ENCODE peak calls at places on chromosome 19, in five cellular contexts. One of them, this sample, is unnamed.
A peak's percentile ranks its signal among the peaks of the same experiment; 100 is the strongest.

GRCh38 chr19:29673451-29674371 is 8.4 kb downstream of the PLEKHF1 start:
- DNase-seq in mesenchymal stem cell: no peak
- DNase-seq in H1: no peak
- DNase-seq in H9: no peak
- DNase-seq in neuronal stem cell: no peak
- DNase-seq in this sample: no peak

GRCh38 chr19:38618590-38619360 is at the start of gene EIF3K:
- DNase-seq in neuronal stem cell: peak; percentile 100
- DNase-seq in H1: peak; percentile 100
- DNase-seq in mesenchymal stem cell: peak; percentile 99
- DNase-seq in H9: peak; percentile 99
- DNase-seq in this sample: peak; percentile 100

GRCh38 chr19:5881543-5882299 is 11.4 kb upstream of the FUT5 start:
- DNase-seq in H1: no peak
- DNase-seq in neuronal stem cell: no peak
- DNase-seq in H9: no peak
- DNase-seq in mesenchymal stem cell: no peak
- DNase-seq in this sample: no peak

GRCh38 chr19:58304255-58304654 is 922 bp upstream of the ERVK3-1 start:
- DNase-seq in H9: no peak
- DNase-seq in mesenchymal stem cell: no peak
- DNase-seq in H1: no peak
- DNase-seq in neuronal stem cell: no peak
- DNase-seq in this sample: no peak

GRCh38 chr19:42601811-42602443 is 7.2 kb upstream of the CEACAM8 start:
- DNase-seq in mesenchymal stem cell: no peak
- DNase-seq in H1: no peak
- DNase-seq in H9: peak; percentile 45
- DNase-seq in neuronal stem cell: no peak
- DNase-seq in this sample: no peak

GRCh38 chr19:13794388-13794751 is 873 bp upstream of the ZSWIM4 start:
- DNase-seq in neuronal stem cell: no peak
- DNase-seq in mesenchymal stem cell: peak; percentile 94
- DNase-seq in H9: no peak
- DNase-seq in H1: no peak
- DNase-seq in this sample: peak; percentile 35

GRCh38 chr19:37077929-37078716 is at the start of gene ZNF420:
- DNase-seq in neuronal stem cell: peak; percentile 94
- DNase-seq in H1: peak; percentile 90
- DNase-seq in H9: peak; percentile 97
- DNase-seq in mesenchymal stem cell: peak; percentile 97
- DNase-seq in this sample: peak; percentile 97

GRCh38 chr19:52935434-52935833 is 12.2 kb upstream of the ZNF888 start:
- DNase-seq in neuronal stem cell: no peak
- DNase-seq in H1: no peak
- DNase-seq in H9: no peak
- DNase-seq in mesenchymal stem cell: peak; percentile 62
- DNase-seq in this sample: peak; percentile 46

GRCh38 chr19:45402469-45403070 is 2.3 kb downstream of the PPP1R13L start:
- DNase-seq in H9: peak; percentile 85
- DNase-seq in H1: peak; percentile 88
- DNase-seq in mesenchymal stem cell: peak; percentile 37
- DNase-seq in neuronal stem cell: no peak
- DNase-seq in this sample: peak; percentile 77

GRCh38 chr19:47505506-47505905 is 9.4 kb downstream of the NAPA start:
- DNase-seq in H1: no peak
- DNase-seq in mesenchymal stem cell: no peak
- DNase-seq in neuronal stem cell: no peak
- DNase-seq in H9: no peak
- DNase-seq in this sample: no peak

GRCh38 chr19:5287066-5287465 is 53.5 kb downstream of the PTPRS start:
- DNase-seq in neuronal stem cell: no peak
- DNase-seq in H1: no peak
- DNase-seq in mesenchymal stem cell: no peak
- DNase-seq in H9: no peak
- DNase-seq in this sample: no peak

GRCh38 chr19:2270572-2271515 is 11.1 kb downstream of the PEAK3 start:
- DNase-seq in neuronal stem cell: no peak
- DNase-seq in H1: no peak
- DNase-seq in H9: no peak
- DNase-seq in mesenchymal stem cell: peak; percentile 86
- DNase-seq in this sample: peak; percentile 77

GRCh38 chr19:16587031-16588023 is 15.1 kb upstream of the SLC35E1 start:
- DNase-seq in mesenchymal stem cell: peak; percentile 82
- DNase-seq in neuronal stem cell: no peak
- DNase-seq in H1: no peak
- DNase-seq in H9: no peak
- DNase-seq in this sample: no peak

GRCh38 chr19:35890113-35890650 is 10.2 kb downstream of the NFKBID start:
- DNase-seq in neuronal stem cell: no peak
- DNase-seq in mesenchymal stem cell: no peak
- DNase-seq in H1: no peak
- DNase-seq in H9: no peak
- DNase-seq in this sample: no peak

GRCh38 chr19:54154603-54155345 is 4.7 kb downstream of the LENG1 start:
- DNase-seq in H9: no peak
- DNase-seq in H1: no peak
- DNase-seq in neuronal stem cell: no peak
- DNase-seq in mesenchymal stem cell: no peak
- DNase-seq in this sample: no peak
- H2BK12ac ChIP-seq in H9: no peak overlapping the region
- H2BK12ac ChIP-seq in H1: no peak overlapping the region
- H2BK12ac ChIP-seq in neuronal stem cell: no peak overlapping the region
- H2BK12ac ChIP-seq in mesenchymal stem cell: no peak overlapping the region
- H2BK12ac ChIP-seq in this sample: no peak overlapping the region

GRCh38 chr19:41261474-41262190 is 2.5 kb upstream of the HNRNPUL1 start:
- DNase-seq in H9: no peak
- DNase-seq in mesenchymal stem cell: no peak
- DNase-seq in neuronal stem cell: no peak
- DNase-seq in H1: no peak
- DNase-seq in this sample: no peak

GRCh38 chr19:41263850-41264580 is at the start of gene HNRNPUL1:
- DNase-seq in mesenchymal stem cell: peak; percentile 100
- DNase-seq in H1: peak; percentile 100
- DNase-seq in neuronal stem cell: peak; percentile 100
- DNase-seq in H9: peak; percentile 99
- DNase-seq in this sample: peak; percentile 100

GRCh38 chr19:41265376-41266153 is 1.4 kb downstream of the HNRNPUL1 start:
- DNase-seq in H9: no peak
- DNase-seq in mesenchymal stem cell: peak; percentile 59
- DNase-seq in H1: no peak
- DNase-seq in neuronal stem cell: no peak
- DNase-seq in this sample: peak; percentile 50

GRCh38 chr19:41264581-41265375 is 606 bp downstream of the HNRNPUL1 start:
- DNase-seq in H1: no peak
- DNase-seq in neuronal stem cell: no peak
- DNase-seq in mesenchymal stem cell: peak; percentile 55
- DNase-seq in H9: peak; percentile 46
- DNase-seq in this sample: peak; percentile 23

DNA sequence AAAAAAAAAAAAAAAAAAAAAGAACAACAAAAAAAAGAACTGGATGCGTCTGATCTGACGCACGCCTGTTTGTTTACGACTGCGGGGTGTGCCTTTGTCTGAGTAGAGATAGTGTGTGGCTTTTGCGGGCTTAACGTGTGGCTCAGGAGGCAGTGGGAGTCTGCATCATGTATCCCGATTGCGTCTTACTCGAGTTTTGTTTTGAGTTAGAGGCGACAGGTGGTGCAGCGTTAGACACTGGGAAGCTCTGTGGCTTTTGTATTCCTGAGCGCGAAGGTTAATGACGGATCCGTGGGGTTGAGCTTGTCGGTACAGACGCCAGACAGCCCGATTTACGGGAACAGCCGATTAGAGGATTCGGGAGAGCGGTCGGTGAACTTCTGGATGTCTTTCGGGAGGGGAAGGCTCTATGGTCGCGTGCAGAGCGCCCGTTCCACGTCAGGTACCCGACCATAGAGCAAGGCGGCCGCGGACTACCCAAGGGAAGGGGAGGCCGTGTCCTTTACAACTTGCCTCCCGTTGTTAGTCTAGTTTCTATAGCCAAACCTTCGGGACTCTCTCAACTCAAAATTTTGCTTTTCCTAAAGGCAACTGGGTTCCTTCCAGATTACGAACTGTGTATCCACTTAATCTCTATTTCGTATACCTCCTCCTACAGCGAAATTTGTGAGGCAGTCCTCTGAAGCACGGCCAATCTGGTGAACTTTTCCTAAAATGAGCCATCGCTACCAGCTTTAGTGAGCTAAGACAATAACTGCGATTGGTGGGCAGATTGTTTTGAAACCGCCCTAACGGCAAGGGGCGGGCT is 926 bp upstream of the HNRNPUL1 start:
- DNase-seq in H1: peak; percentile 69
- DNase-seq in mesenchymal stem cell: peak; percentile 98
- DNase-seq in H9: peak; percentile 44
- DNase-seq in neuronal stem cell: no peak
- DNase-seq in this sample: peak; percentile 76
- H3K14ac ChIP-seq in H1: peak overlapping the region; percentile 27
- H3K14ac ChIP-seq in mesenchymal stem cell: no peak overlapping the region
- H3K14ac ChIP-seq in H9: peak overlapping the region; percentile 44
- H3K14ac ChIP-seq in neuronal stem cell: no peak overlapping the region
- H3K14ac ChIP-seq in this sample: peak overlapping the region; percentile 40

DNA sequence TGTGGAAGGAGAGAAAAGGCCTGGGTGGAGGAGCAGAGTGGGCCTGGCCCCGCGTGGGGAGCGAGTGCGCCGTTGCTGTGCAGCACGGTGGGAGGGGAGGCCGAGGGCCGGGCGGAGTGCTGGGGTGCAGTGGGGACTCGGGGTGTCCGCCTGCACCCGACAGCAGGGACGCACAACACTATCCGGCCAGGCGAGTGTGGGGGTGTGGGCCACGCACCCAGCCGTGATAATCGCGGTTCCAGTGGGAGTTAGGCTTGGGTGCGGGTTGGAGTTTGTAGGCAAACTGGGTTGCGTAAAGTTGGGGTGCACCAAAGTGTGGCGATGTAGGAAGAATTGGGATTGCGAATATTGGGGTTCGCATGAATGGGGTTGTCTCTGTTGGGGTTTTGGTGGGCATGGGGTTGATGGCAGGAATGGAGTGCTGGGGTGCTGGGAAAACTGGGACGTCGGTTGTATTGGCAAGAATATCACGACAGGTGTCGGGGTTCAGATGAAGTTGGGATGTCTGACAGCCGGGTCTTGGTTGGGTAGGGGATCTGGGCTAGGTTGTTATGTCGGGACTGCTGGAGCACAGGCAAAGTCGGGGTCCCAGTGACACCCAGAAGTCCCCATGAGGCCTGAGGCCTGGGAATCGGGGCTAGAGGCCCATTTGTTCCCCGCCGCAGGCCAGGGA is 604 bp upstream of the CIRBP start:
- DNase-seq in mesenchymal stem cell: no peak
- DNase-seq in neuronal stem cell: no peak
- DNase-seq in H1: no peak
- DNase-seq in H9: no peak
- DNase-seq in this sample: no peak
- H2BK5ac ChIP-seq in mesenchymal stem cell: no peak overlapping the region
- H2BK5ac ChIP-seq in neuronal stem cell: peak overlapping the region; percentile 84
- H2BK5ac ChIP-seq in H1: no peak overlapping the region
- H2BK5ac ChIP-seq in H9: no peak overlapping the region
- H2BK5ac ChIP-seq in this sample: no peak overlapping the region

GRCh38 chr19:17802137-17802858 is 7.4 kb downstream of the B3GNT3 start:
- DNase-seq in H1: no peak
- DNase-seq in mesenchymal stem cell: no peak
- DNase-seq in neuronal stem cell: no peak
- DNase-seq in H9: no peak
- DNase-seq in this sample: no peak

GRCh38 chr19:17803264-17803896 is 8.4 kb downstream of the B3GNT3 start:
- DNase-seq in mesenchymal stem cell: no peak
- DNase-seq in neuronal stem cell: no peak
- DNase-seq in H1: no peak
- DNase-seq in H9: no peak
- DNase-seq in this sample: no peak

GRCh38 chr19:17807731-17808316 is 12.9 kb downstream of the B3GNT3 start:
- DNase-seq in neuronal stem cell: no peak
- DNase-seq in H9: no peak
- DNase-seq in mesenchymal stem cell: no peak
- DNase-seq in H1: no peak
- DNase-seq in this sample: no peak

GRCh38 chr19:17806945-17807344 is 12.0 kb downstream of the B3GNT3 start:
- DNase-seq in neuronal stem cell: no peak
- DNase-seq in H9: no peak
- DNase-seq in H1: no peak
- DNase-seq in mesenchymal stem cell: no peak
- DNase-seq in this sample: no peak

GRCh38 chr19:17805427-17805826 is 10.5 kb downstream of the B3GNT3 start:
- DNase-seq in H1: no peak
- DNase-seq in H9: no peak
- DNase-seq in mesenchymal stem cell: no peak
- DNase-seq in neuronal stem cell: no peak
- DNase-seq in this sample: no peak
- H2BK12ac ChIP-seq in H1: no peak overlapping the region
- H2BK12ac ChIP-seq in H9: no peak overlapping the region
- H2BK12ac ChIP-seq in mesenchymal stem cell: no peak overlapping the region
- H2BK12ac ChIP-seq in neuronal stem cell: no peak overlapping the region
- H2BK12ac ChIP-seq in this sample: no peak overlapping the region